ENCODE peak calls at places on chromosomes 6 and 20, in seven cellular contexts. E is H9, C is IMR-90, Q is mesendoderm, G is H1, N is mesenchymal stem cell, O is trophoblast cell. X is an unnamed sample. For H3K79me1, the result is how much of the 10 kb centered on the place peaks cover.

GRCh38 chr6:150959071-150959637 is 93.7 kb downstream of the MTHFD1L start:
- DNase-seq in E (no peak), C (no peak), Q (no peak), G (no peak), N (no peak), O (no peak), X (no peak)

GRCh38 chr6:143027058-143027457 is 33.6 kb upstream of the AIG1 start:
- DNase-seq in E (peak), C (peak), Q (peak), G (peak), N (peak), O (peak), X (peak)

GRCh38 chr6:113635222-113635970 is 221.7 kb upstream of the MARCKS start:
- DNase-seq in E (no peak), C (no peak), Q (no peak), G (no peak), N (no peak), O (peak), X (no peak)

GRCh38 chr6:12785301-12785700 is 68.7 kb downstream of the PHACTR1 start:
- DNase-seq in E (no peak), C (no peak), Q (no peak), G (no peak), N (no peak), O (peak), X (no peak)

GRCh38 chr6:155171109-155171746 is 92.6 kb upstream of the CLDN20 start:
- DNase-seq in E (no peak), C (peak), Q (no peak), G (no peak), N (peak), O (peak), X (no peak)

GRCh38 chr20:43959079-43959919 is 44.6 kb downstream of the TOX2 start:
- DNase-seq in E (no peak), C (no peak), Q (no peak), G (no peak), N (peak), O (no peak), X (no peak)

GRCh38 chr6:140670013-140670412 is 1295.6 kb upstream of the CITED2 start:
- DNase-seq in E (no peak), C (peak), Q (no peak), G (no peak), N (no peak), O (no peak), X (no peak)

GRCh38 chr6:11410539-11411307 is 126.8 kb upstream of the TMEM170B start:
- DNase-seq in E (no peak), C (no peak), Q (no peak), G (no peak), N (no peak), O (no peak), X (no peak)

GRCh38 chr20:46945465-46945864 is 50.8 kb downstream of the EYA2 start:
- DNase-seq in E (no peak), C (peak), Q (peak), G (no peak), N (no peak), O (peak), X (no peak)

GRCh38 chr6:155850408-155850841 is 394.8 kb upstream of the NOX3 start:
- DNase-seq in E (no peak), C (peak), Q (no peak), G (no peak), N (peak), O (no peak), X (no peak)

GRCh38 chr6:22830463-22830862 is 261.1 kb downstream of the HDGFL1 start:
- DNase-seq in E (no peak), C (no peak), Q (no peak), G (no peak), N (no peak), O (no peak), X (no peak)

GRCh38 chr6:157272866-157273755 is 50.2 kb downstream of the TMEM242 start:
- DNase-seq in E (peak), C (no peak), Q (peak), G (no peak), N (peak), O (no peak), X (no peak)

GRCh38 chr6:145475794-145476396 is 259.4 kb downstream of the EPM2A start:
- DNase-seq in E (no peak), C (no peak), Q (no peak), G (no peak), N (no peak), O (no peak), X (no peak)

GRCh38 chr6:158026054-158026900 is 44.6 kb downstream of the SYNJ2 start:
- DNase-seq in E (peak), C (peak), Q (peak), G (no peak), N (peak), O (peak), X (no peak)

GRCh38 chr20:42978184-42978974 is 211.3 kb downstream of the PTPRT start:
- DNase-seq in E (no peak), C (no peak), Q (no peak), G (no peak), N (no peak), O (no peak), X (no peak)

GRCh38 chr6:107690864-107691661 is 133.1 kb downstream of the SCML4 start:
- DNase-seq in E (no peak), C (peak), Q (peak), G (no peak), N (peak), O (no peak), X (no peak)

GRCh38 chr20:51354769-51355319 is 187.7 kb downstream of the NFATC2 start:
- DNase-seq in E (no peak), C (peak), Q (peak), G (no peak), N (peak), O (no peak), X (no peak)

GRCh38 chr6:33914519-33915120 is 110.8 kb upstream of the MLN start:
- DNase-seq in E (no peak), C (no peak), Q (no peak), G (no peak), N (no peak), O (no peak), X (no peak)

GRCh38 chr20:45779011-45779915 is 12.4 kb downstream of the WFDC3 start:
- DNase-seq in E (no peak), C (peak), Q (no peak), G (no peak), N (peak), O (peak), X (no peak)

GRCh38 chr6:37092851-37093727 is 76.9 kb upstream of the PIM1 start:
- DNase-seq in E (no peak), C (no peak), Q (no peak), G (no peak), N (no peak), O (peak), X (no peak)

GRCh38 chr6:136347847-136348246 is 58.2 kb upstream of the BCLAF1 start:
- DNase-seq in E (no peak), C (no peak), Q (no peak), G (no peak), N (no peak), O (no peak), X (no peak)

GRCh38 chr6:135311446-135312200 is 130.5 kb downstream of the MYB start:
- DNase-seq in E (no peak), C (no peak), Q (no peak), G (no peak), N (no peak), O (no peak), X (no peak)

GRCh38 chr6:3232017-3232838 is 4.8 kb upstream of the TUBB2B start:
- DNase-seq in E (no peak), C (no peak), Q (no peak), G (no peak), N (no peak), O (no peak), X (no peak)

GRCh38 chr6:3610206-3610605 is 141.3 kb downstream of the PXDC1 start:
- DNase-seq in E (no peak), C (peak), Q (no peak), G (no peak), N (peak), O (no peak), X (no peak)

GRCh38 chr6:2432258-2432657 is 186.9 kb upstream of the GMDS start:
- DNase-seq in E (no peak), C (peak), Q (no peak), G (no peak), N (peak), O (peak), X (no peak)

GRCh38 chr6:15615837-15616236 is 47.0 kb downstream of the DTNBP1 start:
- DNase-seq in E (no peak), C (peak), Q (peak), G (no peak), N (peak), O (no peak), X (no peak)

GRCh38 chr6:136920216-136920857 is 1.8 kb upstream of the SLC35D3 start:
- DNase-seq in E (no peak), C (no peak), Q (no peak), G (no peak), N (no peak), O (no peak), X (no peak)

GRCh38 chr20:47816487-47817451 is 31.5 kb upstream of the SULF2 start:
- DNase-seq in E (no peak), C (no peak), Q (no peak), G (no peak), N (no peak), O (no peak), X (no peak)

GRCh38 chr6:53647437-53648094 is 18.0 kb downstream of the KLHL31 start:
- DNase-seq in E (no peak), C (no peak), Q (no peak), G (no peak), N (no peak), O (no peak), X (no peak)

GRCh38 chr6:137820952-137821351 is 46.1 kb upstream of the TNFAIP3 start:
- DNase-seq in E (no peak), C (peak), Q (no peak), G (no peak), N (no peak), O (no peak), X (no peak)

GRCh38 chr20:3818155-3819151 is 1.9 kb upstream of the AP5S1 start:
- DNase-seq in E (peak), C (peak), Q (peak), G (no peak), N (peak), O (peak), X (no peak)

GRCh38 chr6:18118330-18118729 is 4.1 kb downstream of the NHLRC1 start:
- DNase-seq in E (no peak), C (no peak), Q (no peak), G (no peak), N (no peak), O (no peak), X (no peak)

GRCh38 chr6:165660881-165661415 is 2.1 kb downstream of the PDE10A start:
- DNase-seq in E (no peak), C (no peak), Q (no peak), G (no peak), N (no peak), O (no peak), X (no peak)

DNA sequence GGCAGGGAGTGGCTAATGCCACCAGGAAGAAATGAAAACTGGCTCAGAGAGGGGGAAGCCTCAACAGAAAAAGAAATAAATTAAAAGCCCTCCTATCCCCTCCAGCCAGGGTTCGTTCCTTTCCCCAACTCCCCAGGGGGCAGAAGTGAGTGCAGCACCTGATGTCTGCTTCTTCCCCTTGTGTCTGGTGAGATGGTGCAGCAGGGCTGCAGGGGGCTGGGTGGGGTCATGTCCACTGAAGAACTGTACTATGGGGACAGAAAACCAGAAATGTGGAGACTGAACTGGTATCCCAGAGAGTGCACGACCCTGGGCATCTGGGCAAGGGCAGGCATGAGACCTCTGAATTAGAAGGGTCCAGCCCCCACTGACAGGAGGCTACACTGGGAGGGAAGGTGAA is 4.0 kb downstream of the EGFL8 start:
- DNase-seq in E (no peak), C (no peak), Q (no peak), G (no peak), N (no peak), O (no peak), X (no peak)
- H3K79me1 ChIP-seq in E (under half), C (under half), Q (under half), G (under half), N (under half), O (under half), X (under half)

GRCh38 chr20:18314786-18315406 is 26.6 kb downstream of the ZNF133 start:
- DNase-seq in E (no peak), C (peak), Q (no peak), G (peak), N (peak), O (no peak), X (no peak)
- H3K79me1 ChIP-seq in E (under half), C (under half), Q (under half), G (under half), N (under half), O (under half), X (under half)

GRCh38 chr6:89100114-89100513 is 17.8 kb downstream of the SRSF12 start:
- DNase-seq in E (no peak), C (no peak), Q (no peak), G (no peak), N (no peak), O (no peak), X (no peak)
- H3K79me1 ChIP-seq in E (under half), C (under half), Q (under half), G (under half), N (under half), O (under half), X (under half)

DNA sequence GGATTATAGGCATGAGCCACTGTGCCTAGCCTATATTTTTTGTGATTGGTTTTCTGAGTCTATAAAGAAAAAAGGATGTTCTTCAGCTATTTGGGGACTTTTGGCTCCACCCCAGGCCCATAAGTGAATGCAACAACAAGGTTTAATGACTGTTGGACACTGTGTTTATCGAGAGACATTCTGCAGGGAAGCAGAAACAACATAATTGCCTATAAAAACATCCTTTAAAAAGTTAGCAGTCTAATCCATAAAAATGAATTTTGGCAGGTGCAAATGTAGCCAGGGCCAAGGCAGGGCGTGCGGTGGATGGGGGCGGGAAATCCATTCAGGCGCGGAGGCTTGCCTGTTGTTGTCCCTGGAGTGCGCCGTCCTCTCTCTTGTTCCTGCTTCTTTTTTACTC is 99.3 kb downstream of the PAX1 start:
- DNase-seq in E (no peak), C (no peak), Q (no peak), G (no peak), N (no peak), O (no peak), X (no peak)
- H3K79me1 ChIP-seq in E (under half), C (under half), Q (under half), G (under half), N (under half), O (under half), X (under half)

DNA sequence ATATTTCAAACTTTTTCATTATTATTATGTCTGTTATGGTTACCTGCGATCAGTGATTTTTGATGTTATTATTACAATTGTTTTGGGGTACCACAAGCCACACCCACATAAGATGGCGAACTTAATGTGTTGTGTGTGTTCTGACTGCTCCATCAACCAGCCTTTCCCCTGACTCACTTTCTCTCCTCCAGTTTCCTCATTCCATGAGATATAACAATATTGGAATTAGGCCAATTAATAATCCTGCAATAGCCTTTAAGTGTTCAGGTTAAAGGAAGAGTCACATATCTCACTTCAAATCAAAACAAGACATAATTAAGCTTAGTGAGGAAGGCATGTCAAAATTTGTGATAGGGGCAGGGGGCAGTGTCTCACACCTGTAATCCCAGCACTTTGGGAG is 16.3 kb upstream of the POPDC3 start:
- DNase-seq in E (no peak), C (peak), Q (no peak), G (no peak), N (no peak), O (no peak), X (no peak)
- H3K79me1 ChIP-seq in E (under half), C (under half), Q (under half), G (under half), N (under half), O (under half), X (under half)

GRCh38 chr20:49629606-49630005 is 61.7 kb upstream of the PTGIS start:
- DNase-seq in E (no peak), C (no peak), Q (no peak), G (no peak), N (no peak), O (no peak), X (no peak)
- H3K79me1 ChIP-seq in E (under half), C (under half), Q (under half), G (under half), N (under half), O (under half), X (under half)

GRCh38 chr6:130354322-130354721 is 11.5 kb upstream of the TMEM200A start:
- DNase-seq in E (no peak), C (no peak), Q (no peak), G (no peak), N (no peak), O (no peak), X (no peak)

GRCh38 chr6:130359736-130360135 is 6.1 kb upstream of the TMEM200A start:
- DNase-seq in E (no peak), C (no peak), Q (no peak), G (no peak), N (no peak), O (no peak), X (no peak)

GRCh38 chr6:130362128-130362527 is 3.7 kb upstream of the TMEM200A start:
- DNase-seq in E (no peak), C (no peak), Q (peak), G (no peak), N (no peak), O (no peak), X (peak)

GRCh38 chr6:130355572-130355971 is 10.2 kb upstream of the TMEM200A start:
- DNase-seq in E (no peak), C (no peak), Q (no peak), G (no peak), N (no peak), O (no peak), X (no peak)

GRCh38 chr6:130357436-130357835 is 8.4 kb upstream of the TMEM200A start:
- DNase-seq in E (no peak), C (no peak), Q (no peak), G (no peak), N (no peak), O (no peak), X (no peak)
- H3K79me1 ChIP-seq in E (under half), C (under half), Q (under half), G (under half), N (under half), O (under half), X (under half)

DNA sequence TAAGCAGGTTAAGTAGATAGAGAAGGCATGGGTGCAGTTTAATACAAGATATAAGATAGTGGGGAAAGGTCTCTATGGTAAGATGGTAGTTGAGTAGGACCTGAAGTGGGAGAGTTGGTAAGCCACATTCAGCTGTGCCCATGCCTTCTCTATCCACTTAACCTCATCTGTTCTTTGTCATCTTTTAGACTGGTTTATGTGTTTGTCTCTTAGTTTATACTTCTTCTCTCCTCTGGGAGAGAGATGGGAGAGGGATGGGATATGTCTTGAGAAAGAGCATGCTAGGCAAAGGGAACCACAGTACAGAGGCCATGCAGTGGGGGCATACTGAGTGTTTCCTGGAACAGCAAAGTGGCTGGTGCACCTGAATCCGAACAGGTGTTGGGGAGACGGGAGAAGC is 46.7 kb downstream of the KIZ start:
- DNase-seq in E (no peak), C (no peak), Q (no peak), G (no peak), N (no peak), O (no peak), X (no peak)
- H3K79me1 ChIP-seq in E (under half), C (under half), Q (under half), G (under half), N (under half), O (under half), X (under half)

X was measured in neuronal stem cell.